ENCODE peak calls at places on chromosomes 11 and 22, in six cellular contexts. U, M, C, T, E and Z are unnamed samples.

GRCh38 chr11:47904808-47905207 is 56.7 kb upstream of the NUP160 start:
- DNase-seq in M (no peak), E (no peak), U (no peak), T (no peak), C (no peak), Z (no peak)

GRCh38 chr11:103453901-103454300 is 344.7 kb downstream of the DYNC2H1 start:
- DNase-seq in U (no peak), E (no peak), M (no peak), T (no peak), C (no peak), Z (no peak)

GRCh38 chr22:47316020-47316419 is 553.6 kb downstream of the TBC1D22A start:
- DNase-seq in E (no peak), M (no peak), U (no peak), C (no peak), T (no peak), Z (no peak)

GRCh38 chr22:44885806-44886360 is 123.9 kb downstream of the PHF21B start:
- DNase-seq in C (no peak), T (no peak), M (no peak), E (no peak), U (no peak), Z (no peak)

GRCh38 chr11:102453286-102453797 is 777 bp upstream of the TMEM123 start:
- DNase-seq in E (no peak), M (no peak), U (no peak), C (no peak), T (no peak), Z (peak)

GRCh38 chr11:34340653-34341052 is 17.2 kb downstream of the ABTB2 start:
- DNase-seq in U (no peak), M (no peak), C (no peak), E (no peak), T (no peak), Z (no peak)

GRCh38 chr22:28955817-28956216 is 72.4 kb downstream of the ZNRF3 start:
- DNase-seq in M (peak), U (no peak), E (no peak), C (no peak), T (no peak), Z (no peak)

GRCh38 chr11:93567406-93567819 is 24.2 kb upstream of the SMCO4 start:
- DNase-seq in M (no peak), E (no peak), T (no peak), C (no peak), U (no peak), Z (no peak)

GRCh38 chr11:100434821-100435641 is 252.1 kb upstream of the ARHGAP42 start:
- DNase-seq in M (no peak), T (no peak), E (no peak), U (no peak), C (no peak), Z (no peak)

GRCh38 chr22:37483594-37484114 is 2.5 kb downstream of the MFNG start:
- DNase-seq in C (no peak), T (no peak), U (no peak), E (peak), M (no peak), Z (no peak)

GRCh38 chr22:19631899-19632670 is 82.2 kb upstream of the SEPTIN5 start:
- DNase-seq in T (no peak), E (peak), M (no peak), C (peak), U (peak), Z (peak)

GRCh38 chr11:12057299-12057980 is 49.0 kb upstream of the DKK3 start:
- DNase-seq in E (no peak), T (no peak), M (no peak), C (no peak), U (no peak), Z (no peak)

GRCh38 chr11:15101072-15101701 is 13.5 kb upstream of the INSC start:
- DNase-seq in C (peak), T (peak), M (no peak), U (peak), E (peak), Z (peak)

GRCh38 chr11:126544311-126545056 is 189.0 kb downstream of the ST3GAL4 start:
- DNase-seq in T (no peak), E (no peak), U (no peak), C (no peak), M (no peak), Z (peak)

GRCh38 chr22:20291604-20292063 is 23.5 kb upstream of the RTN4R start:
- DNase-seq in M (no peak), C (no peak), U (no peak), T (no peak), E (no peak), Z (no peak)

GRCh38 chr11:65503923-65504670 is 5.3 kb downstream of the MALAT1 start:
- DNase-seq in T (no peak), M (no peak), E (no peak), U (no peak), C (no peak), Z (no peak)

GRCh38 chr22:27867114-27867957 is 51.7 kb downstream of the PITPNB start:
- DNase-seq in T (no peak), C (no peak), U (no peak), E (no peak), M (no peak), Z (no peak)

GRCh38 chr11:91293119-91293518 is 931.5 kb upstream of the FAT3 start:
- DNase-seq in M (no peak), T (no peak), U (no peak), E (no peak), C (no peak), Z (no peak)

GRCh38 chr11:111220716-111221115 is 24.8 kb upstream of the POU2AF2 start:
- DNase-seq in E (no peak), M (no peak), C (no peak), U (no peak), T (no peak), Z (no peak)

GRCh38 chr11:75276696-75277095 is 36.1 kb downstream of the TPBGL start:
- DNase-seq in U (no peak), C (no peak), E (no peak), M (no peak), T (no peak), Z (no peak)

GRCh38 chr22:21044931-21045584 is 688 bp upstream of the LRRC74B start:
- DNase-seq in M (no peak), U (no peak), E (no peak), C (peak), T (no peak), Z (peak)

GRCh38 chr11:82194521-82194920 is 539.1 kb downstream of the FAM181B start:
- DNase-seq in T (no peak), E (no peak), U (no peak), M (no peak), C (no peak), Z (no peak)

GRCh38 chr11:62678433-62678769 is 472 bp downstream of the UBXN1 start:
- DNase-seq in C (no peak), T (no peak), U (no peak), E (no peak), M (no peak), Z (no peak)

GRCh38 chr11:44928807-44929206 is 21.9 kb downstream of the TP53I11 start:
- DNase-seq in T (no peak), M (no peak), E (no peak), U (no peak), C (no peak), Z (no peak)

GRCh38 chr22:48802576-48802975 is 1025.1 kb downstream of the BRD1 start:
- DNase-seq in E (no peak), C (no peak), T (no peak), M (no peak), U (no peak), Z (no peak)

GRCh38 chr11:108914211-108914610 is 249.3 kb downstream of the DDX10 start:
- DNase-seq in T (no peak), M (no peak), C (no peak), U (no peak), E (no peak), Z (peak)

GRCh38 chr11:61325649-61326414 is 7.1 kb downstream of the DDB1 start:
- DNase-seq in T (no peak), M (no peak), E (no peak), C (no peak), U (no peak), Z (no peak)

GRCh38 chr22:25692965-25693565 is 48.9 kb upstream of the MYO18B start:
- DNase-seq in U (no peak), E (no peak), T (no peak), C (no peak), M (no peak), Z (no peak)

GRCh38 chr11:101707477-101707876 is 123.7 kb upstream of the TRPC6 start:
- DNase-seq in U (no peak), C (no peak), E (no peak), T (no peak), M (no peak), Z (no peak)

GRCh38 chr11:93100211-93100610 is 97.6 kb downstream of the SLC36A4 start:
- DNase-seq in E (no peak), U (no peak), T (no peak), M (no peak), C (no peak), Z (no peak)

GRCh38 chr11:2882681-2883110 is 2.9 kb downstream of the CDKN1C start:
- DNase-seq in C (no peak), M (no peak), T (no peak), U (no peak), E (no peak), Z (no peak)
- TF ChIP-seq JUND in C (no peak), M (no peak), T (no peak), U (no peak), E (no peak), Z (no peak)

GRCh38 chr11:55701429-55701828 is 39.4 kb downstream of the OR4C6 start:
- DNase-seq in E (no peak), C (no peak), U (no peak), M (no peak), T (no peak), Z (no peak)

GRCh38 chr11:55697817-55698216 is 35.8 kb downstream of the OR4C6 start:
- DNase-seq in C (no peak), U (no peak), M (no peak), E (no peak), T (no peak), Z (no peak)
- TF ChIP-seq SIN3A in C (no peak), U (no peak), M (no peak), E (no peak), T (no peak), Z (no peak)

DNA sequence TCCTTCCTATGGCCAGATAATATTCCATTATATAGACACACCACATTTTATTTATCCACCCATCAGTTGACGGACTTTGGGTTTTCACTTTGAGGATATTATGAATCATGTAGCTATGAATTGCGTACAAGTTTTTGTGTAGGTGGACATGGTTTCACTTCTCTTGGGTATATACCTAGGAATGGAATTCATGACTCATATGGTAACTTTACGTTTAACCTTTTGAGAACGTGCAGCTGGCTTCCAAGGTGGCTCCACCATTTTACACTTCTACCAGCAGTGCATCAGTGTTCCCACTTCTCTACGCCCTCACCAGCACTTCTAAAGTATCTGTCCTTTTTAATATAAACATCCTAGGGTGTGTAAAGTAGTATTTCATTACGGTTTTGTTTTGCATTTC is 112.0 kb downstream of the PLEKHA7 start:
- DNase-seq in T (no peak), C (no peak), E (no peak), M (peak), U (peak), Z (no peak)
- TF ChIP-seq JUND in T (no peak), C (no peak), E (no peak), M (peak), U (peak), Z (no peak)

DNA sequence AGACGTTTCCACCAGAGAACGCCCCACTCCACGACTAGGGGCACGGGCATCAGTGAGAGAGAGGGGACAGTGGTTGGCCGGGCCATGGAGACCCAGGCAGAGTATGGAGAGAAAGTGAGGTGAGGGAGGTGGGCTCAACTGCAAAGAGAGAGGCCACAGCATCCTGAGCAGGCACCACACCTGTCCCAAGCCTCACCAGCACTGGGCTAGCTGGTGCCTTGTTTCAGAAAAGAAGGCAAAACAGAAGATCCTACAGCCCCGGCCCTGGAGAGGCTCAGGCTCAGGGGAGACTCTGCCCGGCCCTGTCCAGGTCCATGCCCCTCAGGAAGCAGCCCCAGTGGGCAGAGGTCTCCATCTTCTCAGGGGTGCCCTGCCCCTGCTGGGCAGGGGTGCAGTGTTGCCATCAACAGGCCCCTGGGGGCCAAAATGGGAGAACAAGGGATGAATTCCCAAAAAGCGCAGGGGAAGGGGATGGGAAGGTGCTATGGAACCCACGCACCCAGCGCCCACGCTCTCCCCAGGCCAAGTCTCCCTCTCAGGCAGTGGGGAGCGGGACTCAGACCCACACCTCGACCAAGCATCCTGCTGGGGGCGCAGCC is 6.0 kb downstream of the TSPAN32 start:
- DNase-seq in U (no peak), C (no peak), T (no peak), E (no peak), M (no peak), Z (no peak)
- TF ChIP-seq SIN3A in U (no peak), C (no peak), T (no peak), E (no peak), M (no peak), Z (no peak)

GRCh38 chr11:833114-833791 is 501 bp downstream of the CD151 start:
- DNase-seq in C (peak), E (no peak), M (no peak), U (no peak), T (no peak), Z (peak)
- TF ChIP-seq JUND in C (peak), E (no peak), M (no peak), U (no peak), T (peak), Z (no peak)

DNA sequence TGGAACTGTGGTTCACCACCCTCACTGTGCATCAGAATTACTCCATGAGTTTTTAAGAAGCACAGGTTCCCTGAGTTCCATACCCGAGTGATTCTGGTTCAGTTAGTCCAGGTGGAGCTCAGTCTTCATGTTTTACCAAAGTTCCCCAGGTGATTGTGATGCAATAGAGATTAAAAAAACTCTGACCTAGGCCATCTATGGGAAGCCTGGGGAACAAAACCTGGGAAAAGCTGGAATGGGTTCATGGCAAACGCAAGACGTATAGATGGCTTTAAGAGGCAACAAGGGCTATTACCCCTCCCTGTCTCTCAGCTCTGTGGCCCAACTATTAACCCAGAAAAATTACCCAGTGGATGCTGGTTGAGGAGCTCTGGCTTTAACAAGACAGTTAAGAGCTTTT is 79.1 kb upstream of the ZBED5 start:
- DNase-seq in C (no peak), U (no peak), M (no peak), E (no peak), T (no peak), Z (no peak)
- TF ChIP-seq SIN3A in C (no peak), U (no peak), M (no peak), E (no peak), T (no peak), Z (no peak)